ENCODE peak calls at places on chromosome 11, in six cellular contexts. V is central memory CD4-positive, alpha-beta T cell; R is cardiac muscle cell; N is cardiac fibroblast; F is MV-4-11; U is nephron progenitor cell. E is an unnamed sample.

GRCh38 chr11:90916706-90917105 is 693.9 kb upstream of the CHORDC1 start:
- DNase-seq in V (no peak), R (no peak), N (no peak), F (no peak), U (no peak), E (no peak)

GRCh38 chr11:122197055-122197987 is 81.3 kb upstream of the BLID start:
- DNase-seq in V (no peak), R (peak; percentile 92), N (peak; percentile 99), F (peak; percentile 3), U (no peak), E (no peak)

GRCh38 chr11:132106336-132106982 is 736.0 kb downstream of the NTM start:
- DNase-seq in V (no peak), R (no peak), N (no peak), F (no peak), U (no peak), E (no peak)

GRCh38 chr11:13216019-13217006 is 61.3 kb upstream of the BMAL1 start:
- DNase-seq in V (no peak), R (peak; percentile 90), N (peak; percentile 98), F (peak; percentile 92), U (no peak), E (peak; percentile 64)

GRCh38 chr11:9017773-9018172 is 14.0 kb upstream of the NRIP3 start:
- DNase-seq in V (no peak), R (peak; percentile 22), N (peak; percentile 19), F (peak; percentile 98), U (no peak), E (peak; percentile 11)

GRCh38 chr11:9880657-9881056 is 216.8 kb downstream of the SWAP70 start:
- DNase-seq in V (no peak), R (no peak), N (no peak), F (no peak), U (no peak), E (no peak)

GRCh38 chr11:125407046-125407445 is 89.0 kb downstream of the FEZ1 start:
- DNase-seq in V (no peak), R (no peak), N (peak; percentile 13), F (no peak), U (no peak), E (no peak)

GRCh38 chr11:26297179-26297970 is 34.6 kb upstream of the ANO3 start:
- DNase-seq in V (no peak), R (peak; percentile 85), N (peak; percentile 87), F (peak; percentile 66), U (no peak), E (peak; percentile 78)

GRCh38 chr11:57568330-57568766 is 876 bp upstream of the UBE2L6 start:
- DNase-seq in V (peak; percentile 84), R (peak; percentile 82), N (peak; percentile 83), F (peak; percentile 71), U (peak; percentile 90), E (peak; percentile 91)

GRCh38 chr11:114197799-114198500 is 98.2 kb upstream of the NNMT start:
- DNase-seq in V (no peak), R (peak; percentile 98), N (peak; percentile 99), F (no peak), U (no peak), E (no peak)

GRCh38 chr11:33742249-33742851 is 6.1 kb upstream of the CD59 start:
- DNase-seq in V (peak; percentile 29), R (peak; percentile 60), N (peak; percentile 61), F (peak; percentile 9), U (no peak), E (peak; percentile 62)

GRCh38 chr11:10780040-10780439 is 28.7 kb downstream of the EIF4G2 start:
- DNase-seq in V (no peak), R (no peak), N (no peak), F (no peak), U (no peak), E (no peak)

GRCh38 chr11:130706572-130706971 is 209.7 kb downstream of the SNX19 start:
- DNase-seq in V (no peak), R (peak; percentile 72), N (no peak), F (no peak), U (no peak), E (no peak)

GRCh38 chr11:76236092-76237026 is 30.1 kb upstream of the WNT11 start:
- DNase-seq in V (peak; percentile 17), R (peak; percentile 71), N (no peak), F (peak; percentile 52), U (peak; percentile 72), E (peak; percentile 97)

GRCh38 chr11:105144887-105145286 is 5.3 kb upstream of the CARD18 start:
- DNase-seq in V (no peak), R (peak; percentile 59), N (peak; percentile 78), F (no peak), U (no peak), E (no peak)

GRCh38 chr11:118088531-118088930 is 1.8 kb upstream of the SMIM35 start:
- DNase-seq in V (no peak), R (no peak), N (no peak), F (peak; percentile 96), U (no peak), E (peak; percentile 24)

GRCh38 chr11:12269104-12269441 is 108.3 kb upstream of the PARVA start:
- DNase-seq in V (no peak), R (peak; percentile 82), N (peak; percentile 83), F (no peak), U (no peak), E (no peak)

GRCh38 chr11:71489311-71490043 is 36.5 kb downstream of the NADSYN1 start:
- DNase-seq in V (no peak), R (peak; percentile 47), N (peak; percentile 74), F (no peak), U (no peak), E (no peak)

GRCh38 chr11:34356918-34357645 is 728 bp downstream of the ABTB2 start:
- DNase-seq in V (peak; percentile 48), R (peak; percentile 76), N (peak; percentile 76), F (peak; percentile 42), U (peak; percentile 72), E (no peak)

GRCh38 chr11:37449146-37449545 is 851.1 kb upstream of the RAG2 start:
- DNase-seq in V (no peak), R (peak; percentile 82), N (peak; percentile 77), F (peak; percentile 0), U (no peak), E (peak; percentile 72)

GRCh38 chr11:87851234-87851633 is 324.0 kb downstream of the RAB38 start:
- DNase-seq in V (no peak), R (no peak), N (peak; percentile 64), F (no peak), U (no peak), E (peak; percentile 79)

GRCh38 chr11:119727523-119728081 is 1.4 kb downstream of the NECTIN1 start:
- DNase-seq in V (peak; percentile 13), R (no peak), N (no peak), F (no peak), U (peak; percentile 63), E (peak; percentile 60)